ENCODE peak calls at places on chromosomes 4 and X, in four cellular contexts. P is GM23248, I is fibroblast of lung, J is aorta. G is an unnamed sample.

GRCh38 chr4:1536579-1537409 is 130.6 kb upstream of the NKX1-1 start:
- DNase-seq in P (no peak), I (no peak), J (peak; percentile 63), G (no peak)

GRCh38 chrX:18895157-18895952 is 88.6 kb downstream of the PHKA2 start:
- DNase-seq in P (peak; percentile 59), I (peak; percentile 88), J (peak; percentile 87), G (peak; percentile 68)

GRCh38 chrX:48493890-48494364 is 14.9 kb upstream of the PORCN start:
- DNase-seq in P (peak; percentile 70), I (peak; percentile 50), J (peak; percentile 71), G (no peak)

GRCh38 chr4:99157478-99157935 is 13.4 kb upstream of the ADH4 start:
- DNase-seq in P (no peak), I (no peak), J (no peak), G (no peak)

GRCh38 chr4:120198411-120198810 is 131.8 kb upstream of the MAD2L1 start:
- DNase-seq in P (no peak), I (no peak), J (no peak), G (no peak)

GRCh38 chr4:76410621-76411020 is 10.3 kb downstream of the CCDC158 start:
- DNase-seq in P (no peak), I (no peak), J (no peak), G (no peak)

GRCh38 chr4:3491681-3492405 is 28.7 kb downstream of the DOK7 start:
- DNase-seq in P (peak; percentile 67), I (peak; percentile 30), J (no peak), G (no peak)

GRCh38 chrX:78104447-78105176 is 564 bp downstream of the PGK1 start:
- DNase-seq in P (peak; percentile 75), I (peak; percentile 58), J (peak; percentile 77), G (no peak)

GRCh38 chrX:17262123-17262522 is 112.9 kb upstream of the NHS start:
- DNase-seq in P (no peak), I (no peak), J (no peak), G (no peak)

GRCh38 chr4:10048931-10049655 is 27.8 kb upstream of the SLC2A9 start:
- DNase-seq in P (no peak), I (no peak), J (no peak), G (no peak)

GRCh38 chr4:159248383-159249178 is 145.7 kb downstream of the RAPGEF2 start:
- DNase-seq in P (peak; percentile 83), I (peak; percentile 82), J (no peak), G (no peak)

GRCh38 chrX:101485212-101486064 is at the start of gene ARMCX4:
- DNase-seq in P (peak; percentile 76), I (peak; percentile 64), J (peak; percentile 81), G (no peak)

GRCh38 chrX:38845426-38845825 is 44.2 kb downstream of the MID1IP1 start:
- DNase-seq in P (no peak), I (no peak), J (no peak), G (no peak)
- H3K27ac ChIP-seq in P (no peak overlapping the region), I (no peak overlapping the region), J (no peak overlapping the region), G (no peak overlapping the region)

GRCh38 chr4:152528060-152528459 is 7.8 kb downstream of the FBXW7 start:
- DNase-seq in P (no peak), I (no peak), J (no peak), G (no peak)
- H3K4me1 ChIP-seq in P (peaks cover 6% of the 10 kb centered on the region), I (no peaks in the 10 kb centered on the region), J (peaks cover 4% of the 10 kb centered on the region), G (peaks cover 21% of the 10 kb centered on the region)

GRCh38 chrX:151176351-151176750 is at the start of gene GPR50:
- DNase-seq in P (no peak), I (no peak), J (no peak), G (no peak)
- H3K4me3 ChIP-seq in P (no peak within 1 kb of the TSS), I (no peak within 1 kb of the TSS), J (no peak within 1 kb of the TSS), G (no peak within 1 kb of the TSS)

GRCh38 chr4:140721088-140721421 is 35.1 kb downstream of the TBC1D9 start:
- DNase-seq in P (no peak), I (no peak), J (no peak), G (no peak)
- H3K27ac ChIP-seq in P (no peak overlapping the region), I (no peak overlapping the region), J (no peak overlapping the region), G (no peak overlapping the region)

GRCh38 chrX:38600089-38600755 is 38.9 kb downstream of the TSPAN7 start:
- DNase-seq in P (no peak), I (no peak), J (no peak), G (no peak)

GRCh38 chrX:38596939-38597338 is 35.6 kb downstream of the TSPAN7 start:
- DNase-seq in P (no peak), I (no peak), J (no peak), G (no peak)

GRCh38 chrX:38595801-38596200 is 34.5 kb downstream of the TSPAN7 start:
- DNase-seq in P (no peak), I (no peak), J (no peak), G (no peak)

DNA sequence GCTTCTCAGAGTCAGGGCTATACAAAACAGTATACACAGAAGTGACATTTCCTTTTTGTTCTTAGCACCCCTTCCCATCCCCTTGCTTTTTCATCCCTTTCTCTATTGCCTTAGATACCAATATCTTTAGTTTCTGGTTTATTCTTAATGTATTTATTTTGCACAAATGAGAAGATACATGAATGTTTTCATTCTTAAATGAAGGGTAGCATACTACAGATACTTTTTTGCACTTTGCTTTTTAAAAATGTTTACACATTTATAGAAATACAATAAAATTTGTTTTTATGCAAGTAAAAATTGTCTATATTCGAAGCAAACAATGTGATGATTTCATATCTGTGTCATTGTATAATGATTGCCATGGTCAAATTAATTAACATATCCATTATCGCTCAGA is 33.1 kb downstream of the TSPAN7 start:
- DNase-seq in P (no peak), I (no peak), J (no peak), G (no peak)
- H3K4me1 ChIP-seq in P (no peaks in the 10 kb centered on the region), I (no peaks in the 10 kb centered on the region), J (no peaks in the 10 kb centered on the region), G (no peaks in the 10 kb centered on the region)